ENCODE peak calls at places on chromosomes 16 and 17, in six cellular contexts. Z, F, S, G, L and E are unnamed samples.

GRCh38 chr16:71401988-71402387 is 39.9 kb downstream of the TLE7 start:
- DNase-seq in S (no peak), G (no peak), Z (no peak), F (no peak), L (no peak), E (no peak)

GRCh38 chr17:41678411-41678906 is 10.2 kb upstream of the EIF1 start:
- DNase-seq in G (no peak), L (no peak), Z (no peak), F (peak; percentile 61), S (no peak), E (no peak)

GRCh38 chr17:1787301-1787902 is 25.5 kb downstream of the SERPINF1 start:
- DNase-seq in S (no peak), L (peak; percentile 86), G (no peak), F (no peak), Z (peak; percentile 84), E (no peak)

GRCh38 chr16:88284101-88284500 is 98.7 kb upstream of the ZNF469 start:
- DNase-seq in F (no peak), G (peak; percentile 2), S (no peak), Z (no peak), L (no peak), E (no peak)

GRCh38 chr17:40028595-40028994 is 13.4 kb downstream of the CSF3 start:
- DNase-seq in Z (no peak), G (no peak), F (no peak), L (no peak), S (no peak), E (no peak)

GRCh38 chr16:50961944-50962343 is 189.1 kb downstream of the SALL1 start:
- DNase-seq in Z (no peak), L (no peak), S (no peak), G (no peak), F (no peak), E (no peak)

GRCh38 chr16:69513180-69513966 is 52.4 kb upstream of the NFAT5 start:
- DNase-seq in G (no peak), Z (peak; percentile 58), S (no peak), F (no peak), L (no peak), E (no peak)

GRCh38 chr17:63838586-63839184 is 3.8 kb downstream of the SMARCD2 start:
- DNase-seq in Z (no peak), F (peak; percentile 90), L (no peak), G (no peak), S (no peak), E (peak; percentile 98)

GRCh38 chr16:29974291-29975133 is 844 bp downstream of the TAOK2 start:
- DNase-seq in S (no peak), Z (no peak), F (no peak), G (no peak), L (no peak), E (no peak)

GRCh38 chr16:65070831-65071230 is 51.0 kb downstream of the CDH11 start:
- DNase-seq in L (no peak), Z (peak; percentile 90), F (peak; percentile 43), G (no peak), S (no peak), E (peak; percentile 92)

GRCh38 chr16:3171855-3172593 is 16.0 kb upstream of the OR1F1 start:
- DNase-seq in S (no peak), Z (no peak), G (no peak), L (no peak), F (no peak), E (no peak)

GRCh38 chr17:67559381-67559966 is 158.3 kb upstream of the NOL11 start:
- DNase-seq in Z (no peak), L (peak; percentile 48), S (no peak), F (no peak), G (no peak), E (no peak)

GRCh38 chr17:7363311-7363710 is 8.4 kb downstream of the TMEM95 start:
- DNase-seq in G (no peak), F (no peak), S (no peak), Z (no peak), L (no peak), E (no peak)

GRCh38 chr17:32116937-32117336 is 25.4 kb upstream of the RHOT1 start:
- DNase-seq in L (no peak), S (no peak), G (no peak), Z (no peak), F (no peak), E (no peak)

GRCh38 chr16:27460663-27461482 is 58.9 kb downstream of the IL21R start:
- DNase-seq in F (no peak), Z (no peak), S (no peak), G (no peak), L (no peak), E (no peak)

GRCh38 chr17:48800626-48801217 is 16.3 kb downstream of the TTLL6 start:
- DNase-seq in L (no peak), F (no peak), S (no peak), G (no peak), Z (no peak), E (no peak)

GRCh38 chr16:7342598-7342997 is 10.0 kb downstream of the RBFOX1 start:
- DNase-seq in F (no peak), S (no peak), G (no peak), Z (no peak), L (no peak), E (no peak)

GRCh38 chr16:53053967-53054669 is 673 bp upstream of the CHD9 start:
- DNase-seq in S (peak; percentile 9), G (no peak), F (peak; percentile 41), Z (no peak), L (no peak), E (no peak)

GRCh38 chr17:48014603-48015037 is 23.0 kb downstream of the COPZ2 start:
- DNase-seq in G (peak; percentile 33), F (no peak), Z (no peak), L (no peak), S (no peak), E (no peak)

GRCh38 chr16:50021509-50021908 is 3.5 kb upstream of the CNEP1R1 start:
- DNase-seq in G (no peak), F (no peak), S (no peak), Z (no peak), L (no peak), E (no peak)

GRCh38 chr17:81405382-81406005 is 10.2 kb downstream of the BAHCC1 start:
- DNase-seq in G (no peak), Z (no peak), F (no peak), L (no peak), S (no peak), E (no peak)

GRCh38 chr17:82458885-82459424 is 414 bp downstream of the NARF start:
- DNase-seq in Z (no peak), F (no peak), S (no peak), G (no peak), L (no peak), E (no peak)

GRCh38 chr17:17348872-17349723 is 45.9 kb downstream of the NT5M start:
- DNase-seq in S (no peak), F (no peak), L (no peak), G (no peak), Z (no peak), E (no peak)

GRCh38 chr17:57375770-57376181 is 119.5 kb downstream of the MSI2 start:
- DNase-seq in S (no peak), L (no peak), Z (no peak), G (no peak), F (no peak), E (no peak)

GRCh38 chr17:33291248-33292183 is 1.6 kb downstream of the ASIC2 start:
- DNase-seq in Z (no peak), S (no peak), L (no peak), F (no peak), G (no peak), E (no peak)

GRCh38 chr16:11201498-11202259 is 54.3 kb downstream of the SOCS1 start:
- DNase-seq in G (no peak), Z (no peak), F (no peak), L (no peak), S (no peak), E (no peak)

GRCh38 chr17:17206149-17206912 is at the start of gene PLD6:
- DNase-seq in G (peak; percentile 91), S (peak; percentile 96), L (no peak), F (peak; percentile 86), Z (no peak), E (peak; percentile 93)